ENCODE peak calls at places on chromosome 4, in four cellular contexts. C is K562, K is HepG2, L is GM12878. V is an unnamed sample.

GRCh38 chr4:158313566-158313965 is 103.3 kb downstream of the TMEM144 start:
- DNase-seq in L (no peak), K (no peak), C (no peak), V (no peak)

GRCh38 chr4:38313999-38314561 is 349.9 kb upstream of the KLF3 start:
- DNase-seq in C (peak; percentile 13), K (no peak), L (no peak), V (no peak)

GRCh38 chr4:140296871-140297570 is 76.4 kb upstream of the SCOC start:
- DNase-seq in C (peak; percentile 26), K (no peak), L (no peak), V (peak; percentile 35)

GRCh38 chr4:155738548-155738947 is 20.3 kb upstream of the GUCY1B1 start:
- DNase-seq in C (no peak), L (no peak), K (no peak), V (no peak)

GRCh38 chr4:184838249-184839074 is 12.7 kb upstream of the ACSL1 start:
- DNase-seq in C (peak; percentile 28), K (peak; percentile 98), L (no peak), V (no peak)

GRCh38 chr4:53273726-53274125 is 92.1 kb downstream of the SCFD2 start:
- DNase-seq in L (no peak), K (no peak), C (no peak), V (no peak)

GRCh38 chr4:4838602-4839470 is 20.6 kb upstream of the MSX1 start:
- DNase-seq in C (no peak), L (no peak), K (peak; percentile 28), V (no peak)

GRCh38 chr4:38192516-38192915 is 232.3 kb downstream of the PTTG2 start:
- DNase-seq in L (no peak), K (no peak), C (no peak), V (no peak)

GRCh38 chr4:21304061-21304541 is 603.8 kb downstream of the PACRGL start:
- DNase-seq in K (no peak), L (no peak), C (no peak), V (no peak)

GRCh38 chr4:163558539-163559044 is 64.1 kb downstream of the TMA16 start:
- DNase-seq in C (no peak), K (no peak), L (no peak), V (no peak)

GRCh38 chr4:122930877-122931276 is 8.5 kb upstream of the NUDT6 start:
- DNase-seq in L (no peak), K (no peak), C (no peak), V (no peak)

GRCh38 chr4:105147226-105148151 is 813 bp downstream of the TET2 start:
- DNase-seq in C (peak; percentile 26), K (peak; percentile 24), L (no peak), V (peak; percentile 15)

GRCh38 chr4:153244969-153245368 is 40.7 kb downstream of the TRIM2 start:
- DNase-seq in C (no peak), L (no peak), K (no peak), V (no peak)

GRCh38 chr4:70979445-70980008 is 13.9 kb upstream of the DCK start:
- DNase-seq in C (no peak), K (no peak), L (no peak), V (no peak)

GRCh38 chr4:20367446-20367845 is 115.7 kb downstream of the SLIT2 start:
- DNase-seq in K (no peak), L (no peak), C (no peak), V (no peak)

GRCh38 chr4:133550436-133550835 is 401.3 kb downstream of the PCDH10 start:
- DNase-seq in L (no peak), K (no peak), C (no peak), V (no peak)

GRCh38 chr4:133559987-133560386 is 410.9 kb downstream of the PCDH10 start:
- DNase-seq in K (no peak), C (no peak), L (no peak), V (no peak)

GRCh38 chr4:133555671-133556070 is 406.6 kb downstream of the PCDH10 start:
- DNase-seq in C (no peak), L (no peak), K (no peak), V (no peak)
- TF ChIP-seq TARDBP in C (no peak), L (no peak), K (no peak), V (no peak)

DNA sequence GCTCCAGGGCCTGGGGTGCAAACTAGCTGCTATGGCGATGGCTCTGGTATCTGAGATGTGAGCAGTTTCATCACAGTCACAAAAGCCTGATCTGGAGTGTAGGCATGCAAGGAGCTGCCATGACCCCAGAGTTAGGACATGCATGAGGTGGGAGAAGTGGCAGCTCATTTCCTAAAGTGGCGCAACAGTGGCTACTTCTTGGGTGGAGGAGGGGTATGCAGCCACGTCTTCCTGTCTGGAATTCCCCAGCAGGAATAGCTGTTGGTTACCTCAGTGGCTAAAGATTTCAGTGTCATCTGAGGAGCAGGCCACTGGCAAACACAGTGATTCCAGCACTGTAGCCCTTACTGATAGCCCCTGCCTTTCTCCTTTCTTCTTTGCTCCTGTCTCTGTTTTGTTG is 1382.5 kb downstream of the C4orf33 start:
- DNase-seq in K (no peak), C (no peak), L (no peak), V (no peak)
- TF ChIP-seq TARDBP in K (no peak), C (no peak), L (no peak), V (no peak)

GRCh38 chr4:41883988-41884737 is 51.1 kb upstream of the TMEM33 start:
- DNase-seq in L (no peak), K (peak; percentile 22), C (no peak), V (peak; percentile 51)
- TF ChIP-seq TARDBP in L (no peak), K (no peak), C (no peak), V (no peak)

GRCh38 chr4:183204793-183205192 is 105.7 kb downstream of the WWC2 start:
- DNase-seq in L (no peak), K (no peak), C (no peak), V (no peak)

GRCh38 chr4:183201331-183201730 is 102.3 kb downstream of the WWC2 start:
- DNase-seq in K (no peak), L (no peak), C (no peak), V (no peak)

GRCh38 chr4:183197140-183197539 is 98.1 kb downstream of the WWC2 start:
- DNase-seq in C (no peak), L (no peak), K (no peak), V (no peak)

GRCh38 chr4:183205193-183205592 is 106.1 kb downstream of the WWC2 start:
- DNase-seq in K (no peak), C (no peak), L (no peak), V (no peak)

GRCh38 chr4:183200453-183200852 is 101.4 kb downstream of the WWC2 start:
- DNase-seq in C (no peak), K (no peak), L (no peak), V (no peak)
- TF ChIP-seq TARDBP in C (no peak), K (no peak), L (no peak), V (no peak)

DNA sequence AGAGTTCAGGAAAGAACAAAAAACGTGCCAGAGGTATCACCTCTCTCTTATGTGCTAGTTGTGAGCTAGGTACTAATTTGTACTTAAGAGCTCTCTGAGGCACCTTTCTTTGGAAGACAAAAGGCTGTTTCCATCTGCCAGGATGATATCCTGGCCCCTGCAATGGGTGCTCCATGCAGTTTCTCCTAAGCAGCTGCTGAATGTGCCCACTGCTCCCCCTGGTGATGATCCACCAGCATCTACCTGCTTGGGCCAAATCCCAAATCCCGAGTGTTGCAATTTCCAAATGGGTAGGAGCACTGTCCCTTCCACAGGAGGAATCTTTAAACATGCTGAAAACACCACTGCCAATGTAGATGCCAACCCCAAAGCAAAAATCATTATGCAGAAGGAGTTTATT is 69.4 kb upstream of the C4orf50 start:
- DNase-seq in K (peak; percentile 39), L (no peak), C (peak; percentile 32), V (peak; percentile 68)
- TF ChIP-seq TARDBP in K (no peak), L (no peak), C (no peak), V (no peak)

DNA sequence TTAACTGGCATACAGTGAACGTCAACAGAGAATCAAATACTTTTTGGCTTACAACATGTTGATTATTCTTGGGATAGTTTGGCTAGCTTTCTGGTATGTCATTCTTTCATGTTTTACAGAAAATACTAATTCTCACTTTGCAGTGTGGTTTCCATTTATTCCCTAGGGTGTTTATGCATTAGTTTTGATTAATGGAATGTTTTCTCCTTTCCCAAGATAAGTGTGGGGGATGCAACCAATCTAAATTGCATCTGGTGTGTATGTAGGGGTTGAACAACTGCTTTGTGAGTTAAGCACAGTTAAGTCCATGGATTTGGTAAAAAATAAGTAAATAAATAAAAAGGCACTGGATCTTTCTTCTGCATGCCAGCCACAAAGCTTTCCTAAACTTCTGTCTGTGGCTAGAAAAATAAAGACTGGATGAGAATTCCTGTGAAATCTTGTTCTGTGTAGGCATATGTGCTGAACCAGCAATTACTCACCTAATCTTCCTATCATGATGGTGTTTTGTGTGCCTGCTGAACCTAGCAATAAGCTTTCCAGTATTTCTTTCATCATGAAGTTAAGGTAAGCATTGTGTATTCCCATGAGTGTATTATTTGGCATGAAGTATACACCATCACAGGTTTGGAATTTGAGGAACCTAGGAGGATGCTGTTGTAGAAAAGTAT is 50.6 kb upstream of the TENM3 start:
- DNase-seq in L (no peak), K (no peak), C (no peak), V (no peak)
- TF ChIP-seq TARDBP in L (no peak), K (no peak), C (no peak), V (no peak)

GRCh38 chr4:178917756-178918155 is 1475.5 kb upstream of the AGA start:
- DNase-seq in K (no peak), L (no peak), C (no peak), V (no peak)
- TF ChIP-seq TARDBP in K (no peak), L (no peak), C (no peak), V (no peak)